ENCODE peak calls at places on chromosome 12, in eight cellular contexts. L is A549, E is ovary, C is lower leg skin, J is heart left ventricle, N is adrenal gland, I is right lobe of liver, Y is HepG2. V is an unnamed sample.

GRCh38 chr12:56158926-56159461 is 835 bp downstream of the MYL6 start:
- DNase-seq in L (peak; percentile 50), E (peak; percentile 77), C (peak; percentile 97), J (peak; percentile 92), N (peak; percentile 87), I (peak; percentile 69), Y (peak; percentile 70), V (no peak)

GRCh38 chr12:75641031-75641780 is 129.8 kb upstream of the KRR1 start:
- DNase-seq in L (peak; percentile 46), E (no peak), C (no peak), J (no peak), N (no peak), I (no peak), Y (no peak), V (peak; percentile 27)

GRCh38 chr12:15428632-15429031 is 106.3 kb downstream of the PTPRO start:
- DNase-seq in L (no peak), E (no peak), C (no peak), J (no peak), N (no peak), I (no peak), Y (no peak), V (no peak)

GRCh38 chr12:54562720-54563356 is 13.4 kb downstream of the PDE1B start:
- DNase-seq in L (no peak), E (no peak), C (no peak), J (no peak), N (no peak), I (no peak), Y (no peak), V (no peak)

GRCh38 chr12:32877670-32878459 is 18.7 kb downstream of the PKP2 start:
- DNase-seq in L (no peak), E (no peak), C (peak; percentile 93), J (peak; percentile 90), N (peak; percentile 22), I (no peak), Y (no peak), V (no peak)

GRCh38 chr12:123602651-123603195 is 824 bp downstream of the DDX55 start:
- DNase-seq in L (no peak), E (no peak), C (peak; percentile 76), J (no peak), N (no peak), I (no peak), Y (no peak), V (no peak)

GRCh38 chr12:84976133-84976532 is 59.9 kb downstream of the TSPAN19 start:
- DNase-seq in L (no peak), E (no peak), C (no peak), J (no peak), N (no peak), I (no peak), Y (no peak), V (no peak)

GRCh38 chr12:69366796-69367195 is 7.3 kb downstream of the YEATS4 start:
- DNase-seq in L (no peak), E (no peak), C (no peak), J (no peak), N (no peak), I (no peak), Y (no peak), V (no peak)

GRCh38 chr12:18320036-18320617 is 58.8 kb downstream of the PIK3C2G start:
- DNase-seq in L (peak; percentile 25), E (no peak), C (no peak), J (no peak), N (no peak), I (no peak), Y (peak; percentile 74), V (peak; percentile 15)

GRCh38 chr12:95848575-95849388 is 10.0 kb upstream of the SNRPF start:
- DNase-seq in L (peak; percentile 55), E (no peak), C (no peak), J (no peak), N (peak; percentile 19), I (peak; percentile 56), Y (peak; percentile 51), V (no peak)

GRCh38 chr12:121334513-121335343 is 17.5 kb downstream of the ANAPC5 start:
- DNase-seq in L (peak; percentile 75), E (no peak), C (no peak), J (no peak), N (no peak), I (peak; percentile 29), Y (peak; percentile 58), V (peak; percentile 49)

GRCh38 chr12:68521321-68521839 is 89.3 kb upstream of the RAP1B start:
- DNase-seq in L (peak; percentile 28), E (no peak), C (no peak), J (no peak), N (no peak), I (no peak), Y (no peak), V (no peak)

GRCh38 chr12:570237-570925 is 92.9 kb downstream of the NINJ2 start:
- DNase-seq in L (peak; percentile 98), E (peak; percentile 82), C (peak; percentile 96), J (peak; percentile 91), N (peak; percentile 90), I (peak; percentile 77), Y (peak; percentile 77), V (peak; percentile 95)
- TF ChIP-seq POLR2A in L (peak; percentile 53), E (peak; percentile 42), C (no peak), J (peak; percentile 55), N (no peak), I (peak; percentile 61), Y (no peak), V (peak; percentile 54)

DNA sequence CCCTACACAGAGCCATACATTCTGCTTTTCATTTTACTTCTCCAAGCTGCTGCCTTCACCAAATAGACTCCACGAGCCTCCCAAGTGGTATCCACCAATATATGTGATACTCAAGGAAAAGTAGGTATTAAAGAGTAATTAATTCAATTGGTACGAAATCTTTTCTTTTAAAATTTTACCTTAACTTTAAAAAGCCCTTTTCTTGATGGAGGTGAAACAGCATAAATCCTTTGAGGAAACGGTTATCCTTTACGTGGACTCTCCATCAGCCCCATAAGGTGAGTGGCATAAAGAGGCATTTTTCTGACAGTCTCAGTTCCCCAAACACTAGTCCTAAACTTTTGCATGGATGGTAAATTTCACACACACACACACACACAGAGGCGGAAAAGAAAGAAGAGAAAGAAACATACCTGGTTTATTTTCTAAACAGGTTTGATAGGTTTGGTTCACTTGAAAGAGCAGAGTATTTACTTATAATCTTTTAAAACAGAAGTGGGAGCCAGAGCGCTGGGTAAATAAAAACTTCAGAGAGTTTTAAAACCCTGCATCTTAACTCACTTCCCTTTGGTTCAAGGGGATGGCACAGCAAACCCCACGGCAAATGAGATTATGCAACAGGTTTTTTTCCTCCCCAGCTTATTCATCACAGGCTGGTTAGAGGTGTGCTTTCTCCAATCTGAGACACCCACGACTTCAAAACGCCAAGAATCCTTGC is 1.9 kb downstream of the DUSP16 start:
- DNase-seq in L (peak; percentile 71), E (no peak), C (no peak), J (peak; percentile 32), N (peak; percentile 53), I (peak; percentile 73), Y (peak; percentile 92), V (peak; percentile 35)
- TF ChIP-seq POLR2A in L (no peak), E (peak; percentile 77), C (no peak), J (peak; percentile 6), N (peak; percentile 19), I (peak; percentile 88), Y (no peak), V (no peak)

GRCh38 chr12:65741662-65742480 is 82.4 kb upstream of the HMGA2 start:
- DNase-seq in L (peak; percentile 38), E (peak; percentile 50), C (no peak), J (peak; percentile 29), N (no peak), I (no peak), Y (peak; percentile 42), V (peak; percentile 56)

GRCh38 chr12:65739606-65740005 is 84.7 kb upstream of the HMGA2 start:
- DNase-seq in L (no peak), E (no peak), C (no peak), J (no peak), N (no peak), I (no peak), Y (no peak), V (no peak)

GRCh38 chr12:65740506-65740872 is 83.8 kb upstream of the HMGA2 start:
- DNase-seq in L (no peak), E (no peak), C (no peak), J (no peak), N (no peak), I (no peak), Y (no peak), V (no peak)

GRCh38 chr12:65742481-65742971 is 81.8 kb upstream of the HMGA2 start:
- DNase-seq in L (no peak), E (no peak), C (no peak), J (no peak), N (no peak), I (no peak), Y (no peak), V (no peak)

GRCh38 chr12:65740873-65741600 is 83.2 kb upstream of the HMGA2 start:
- DNase-seq in L (peak; percentile 82), E (peak; percentile 85), C (peak; percentile 95), J (peak; percentile 78), N (no peak), I (no peak), Y (peak; percentile 69), V (peak; percentile 83)
- TF ChIP-seq POLR2A in L (peak; percentile 68), E (no peak), C (no peak), J (no peak), N (no peak), I (no peak), Y (peak; percentile 33), V (no peak)

DNA sequence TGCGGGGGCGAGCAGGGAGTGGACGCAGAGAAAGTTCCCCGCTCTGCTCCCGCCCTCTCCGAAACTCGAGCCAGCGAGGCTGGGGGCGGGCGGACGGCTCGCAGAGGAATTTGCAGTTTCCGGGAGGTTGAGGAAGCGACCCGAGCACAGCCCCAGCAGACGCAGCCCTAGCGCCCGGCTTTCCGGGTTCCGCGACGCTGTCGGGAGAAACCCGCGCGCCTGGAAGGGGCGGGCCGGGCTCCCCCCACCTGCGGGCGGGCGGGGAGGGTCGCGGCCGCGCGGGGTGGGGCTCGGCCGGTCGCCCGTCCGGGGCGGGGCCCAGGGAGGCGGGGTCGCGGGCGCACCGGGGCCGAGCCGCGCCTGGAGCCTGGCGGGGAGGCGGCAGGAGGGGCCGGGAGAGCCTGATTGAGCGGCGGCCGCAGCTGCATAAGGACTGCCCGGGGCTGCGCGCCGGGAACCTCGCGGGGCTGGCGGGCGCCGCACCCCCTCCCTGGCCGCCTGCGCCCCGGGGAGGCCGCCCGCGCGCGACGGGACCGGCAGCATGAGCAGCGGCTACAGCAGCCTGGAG is at the start of gene RASSF3:
- DNase-seq in L (peak; percentile 53), E (peak; percentile 81), C (peak; percentile 94), J (peak; percentile 82), N (peak; percentile 76), I (peak; percentile 78), Y (peak; percentile 44), V (peak; percentile 52)
- TF ChIP-seq POLR2A in L (peak; percentile 54), E (peak; percentile 38), C (no peak), J (peak; percentile 71), N (peak; percentile 36), I (peak; percentile 77), Y (peak; percentile 52), V (peak; percentile 14)